ENCODE peak calls at places on chromosome 2, in five cellular contexts. N is A549, J is HepG2, M is H1, C is GM12878. G is an unnamed sample.

GRCh38 chr2:73111300-73112025 is 1.3 kb downstream of the RAB11FIP5 start:
- DNase-seq in N (peak; percentile 62), J (peak; percentile 35), M (peak; percentile 72), C (no peak), G (peak; percentile 43)

GRCh38 chr2:58680938-58681337 is 439.8 kb upstream of the FANCL start:
- DNase-seq in N (no peak), J (no peak), M (no peak), C (no peak), G (no peak)

GRCh38 chr2:212337486-212338343 is 200.9 kb downstream of the ERBB4 start:
- DNase-seq in N (no peak), J (no peak), M (no peak), C (no peak), G (no peak)

GRCh38 chr2:95353613-95354468 is 48.7 kb upstream of the FAHD2A start:
- DNase-seq in N (no peak), J (no peak), M (no peak), C (no peak), G (no peak)

GRCh38 chr2:46335404-46335965 is 38.3 kb downstream of the EPAS1 start:
- DNase-seq in N (peak; percentile 60), J (no peak), M (peak; percentile 56), C (no peak), G (no peak)

GRCh38 chr2:160574472-160575140 is 81.0 kb upstream of the RBMS1 start:
- DNase-seq in N (no peak), J (no peak), M (no peak), C (no peak), G (no peak)

GRCh38 chr2:10668402-10669012 is 21.3 kb downstream of the NOL10 start:
- DNase-seq in N (peak; percentile 15), J (peak; percentile 58), M (no peak), C (peak; percentile 27), G (peak; percentile 28)

GRCh38 chr2:206831442-206831995 is 66.1 kb downstream of the FASTKD2 start:
- DNase-seq in N (no peak), J (no peak), M (no peak), C (no peak), G (no peak)

GRCh38 chr2:96841707-96842495 is 1.9 kb downstream of the ANKRD23 start:
- DNase-seq in N (no peak), J (no peak), M (no peak), C (no peak), G (no peak)

DNA sequence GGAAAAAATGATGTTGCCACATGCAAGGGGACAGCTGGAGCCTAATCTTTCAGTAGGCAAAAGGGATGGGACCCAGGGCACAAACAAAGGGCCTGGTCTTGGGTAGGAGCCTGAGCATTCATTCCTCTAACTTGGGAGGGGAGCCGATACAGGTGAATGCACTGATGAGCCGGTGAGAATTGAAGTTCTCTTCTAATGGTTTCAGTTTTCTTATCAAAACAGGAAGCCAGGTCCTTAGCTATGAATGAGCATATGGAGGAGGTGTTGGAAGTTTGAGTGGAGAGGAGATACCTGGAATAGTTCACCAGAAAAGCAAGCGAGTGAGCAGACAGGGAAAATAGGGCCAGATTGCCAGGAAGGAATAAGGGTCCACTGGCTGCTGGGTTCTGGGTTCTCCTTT is 10.1 kb downstream of the DPP4 start:
- DNase-seq in N (no peak), J (no peak), M (no peak), C (no peak), G (no peak)
- TF ChIP-seq KDM1A in N (no peak), J (no peak), M (no peak), C (no peak), G (no peak)

DNA sequence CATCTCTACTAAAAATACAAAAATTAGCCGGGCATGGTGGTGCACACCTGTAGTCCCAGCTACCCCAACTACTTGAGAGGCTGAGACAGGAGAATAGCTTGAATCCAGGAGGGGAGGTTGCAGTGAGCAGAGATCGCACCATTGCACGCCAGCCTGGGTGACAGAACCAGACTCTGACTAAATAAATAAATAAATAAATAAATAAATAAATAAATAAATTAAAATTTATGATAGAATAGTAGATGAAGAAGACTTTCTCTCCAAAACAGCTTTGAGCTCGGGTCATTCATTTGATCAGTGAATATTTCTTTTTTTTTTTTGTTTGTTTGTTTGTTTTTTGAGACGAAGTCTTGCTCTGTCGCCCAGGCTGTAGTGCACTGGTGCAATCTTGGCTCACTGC is 17.6 kb upstream of the MTA3 start:
- DNase-seq in N (no peak), J (no peak), M (no peak), C (no peak), G (no peak)
- TF ChIP-seq KDM1A in N (no peak), J (no peak), M (no peak), C (no peak), G (no peak)

GRCh38 chr2:19973471-19973870 is 16.4 kb downstream of the WDR35 start:
- DNase-seq in N (no peak), J (no peak), M (no peak), C (no peak), G (no peak)
- TF ChIP-seq KDM1A in N (no peak), J (no peak), M (no peak), C (no peak), G (no peak)

GRCh38 chr2:133442393-133442792 is 125.9 kb downstream of the NCKAP5 start:
- DNase-seq in N (no peak), J (no peak), M (no peak), C (no peak), G (no peak)

GRCh38 chr2:133433455-133434451 is 134.5 kb downstream of the NCKAP5 start:
- DNase-seq in N (no peak), J (no peak), M (no peak), C (no peak), G (no peak)

GRCh38 chr2:133439281-133439920 is 128.9 kb downstream of the NCKAP5 start:
- DNase-seq in N (no peak), J (no peak), M (no peak), C (no peak), G (no peak)

GRCh38 chr2:133434962-133435668 is 133.1 kb downstream of the NCKAP5 start:
- DNase-seq in N (peak; percentile 53), J (no peak), M (no peak), C (no peak), G (no peak)

DNA sequence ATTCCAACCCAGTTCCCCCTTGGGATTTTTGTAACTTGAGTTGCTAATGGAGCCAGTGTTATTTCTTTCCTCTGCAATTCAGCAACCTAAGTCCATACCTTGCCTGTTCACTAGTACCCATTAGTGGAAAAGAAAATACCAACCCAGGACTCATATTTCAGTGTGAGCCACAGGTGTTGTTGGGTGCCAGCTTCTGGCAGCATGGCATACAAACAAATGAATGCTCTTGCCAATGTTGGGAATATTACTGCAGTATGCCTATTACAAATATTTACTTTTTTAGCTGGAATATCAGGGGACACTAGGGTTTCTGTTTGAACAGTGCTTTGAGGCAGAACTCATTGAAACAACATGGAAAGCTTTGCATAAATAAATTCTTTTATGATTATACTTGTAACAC is 130.2 kb downstream of the NCKAP5 start:
- DNase-seq in N (no peak), J (no peak), M (no peak), C (no peak), G (no peak)
- TF ChIP-seq KDM1A in N (no peak), J (no peak), M (no peak), C (no peak), G (no peak)

GRCh38 chr2:216498418-216499413 is at the start of gene RPL37A:
- DNase-seq in N (peak; percentile 91), J (peak; percentile 96), M (peak; percentile 90), C (peak; percentile 87), G (peak; percentile 86)

GRCh38 chr2:216501854-216502253 is 3.2 kb downstream of the RPL37A start:
- DNase-seq in N (no peak), J (no peak), M (no peak), C (no peak), G (no peak)

GRCh38 chr2:216500572-216500971 is 1.9 kb downstream of the RPL37A start:
- DNase-seq in N (no peak), J (no peak), M (no peak), C (no peak), G (no peak)

GRCh38 chr2:216497808-216498366 is 757 bp upstream of the RPL37A start:
- DNase-seq in N (no peak), J (no peak), M (no peak), C (no peak), G (peak; percentile 31)

GRCh38 chr2:216499641-216500218 is 1.1 kb downstream of the RPL37A start:
- DNase-seq in N (no peak), J (no peak), M (no peak), C (no peak), G (no peak)
- TF ChIP-seq KDM1A in N (no peak), J (no peak), M (no peak), C (no peak), G (no peak)